ENCODE peak calls at places on chromosomes 2 and 18, in nine cellular contexts. G is HFFc6, P is uterus, Z is foreskin keratinocyte, V is DND-41, K is fibroblast of the aortic adventitia, N is AG10803, B is foreskin fibroblast, T is endothelial cell. L is an unnamed sample.

GRCh38 chr18:40094441-40094840 is 1860.6 kb upstream of the PIK3C3 start:
- DNase-seq in G (peak; percentile 9), P (no peak), Z (peak; percentile 39), V (no peak), K (no peak), N (peak; percentile 4), B (peak; percentile 3), T (no peak), L (no peak)

GRCh38 chr18:45998244-45998643 is 31.1 kb upstream of the EPG5 start:
- DNase-seq in G (no peak), P (no peak), Z (no peak), V (peak; percentile 37), K (no peak), N (no peak), B (no peak), T (no peak), L (peak; percentile 29)

GRCh38 chr18:5398269-5398668 is 102.7 kb upstream of the ZBTB14 start:
- DNase-seq in G (no peak), P (no peak), Z (no peak), V (no peak), K (no peak), N (no peak), B (no peak), T (no peak), L (no peak)

GRCh38 chr2:215465246-215465645 is 29.4 kb upstream of the FN1 start:
- DNase-seq in G (peak; percentile 32), P (no peak), Z (peak; percentile 95), V (no peak), K (peak; percentile 47), N (no peak), B (peak; percentile 50), T (no peak), L (no peak)

GRCh38 chr2:233022561-233022960 is 9.5 kb upstream of the NGEF start:
- DNase-seq in G (no peak), P (no peak), Z (no peak), V (no peak), K (no peak), N (no peak), B (no peak), T (no peak), L (no peak)

GRCh38 chr2:96147593-96148201 is 2.5 kb upstream of the DUSP2 start:
- DNase-seq in G (no peak), P (no peak), Z (no peak), V (no peak), K (peak; percentile 3), N (no peak), B (no peak), T (no peak), L (no peak)

GRCh38 chr2:147818741-147819140 is 26.1 kb upstream of the ACVR2A start:
- DNase-seq in G (no peak), P (no peak), Z (peak; percentile 64), V (no peak), K (no peak), N (no peak), B (no peak), T (no peak), L (no peak)

GRCh38 chr2:200032895-200033294 is 77.5 kb downstream of the MAIP1 start:
- DNase-seq in G (no peak), P (no peak), Z (no peak), V (no peak), K (no peak), N (no peak), B (no peak), T (no peak), L (no peak)

GRCh38 chr2:102266204-102266603 is 45.2 kb upstream of the IL1RL1 start:
- DNase-seq in G (no peak), P (no peak), Z (no peak), V (no peak), K (no peak), N (peak; percentile 83), B (no peak), T (no peak), L (no peak)

DNA sequence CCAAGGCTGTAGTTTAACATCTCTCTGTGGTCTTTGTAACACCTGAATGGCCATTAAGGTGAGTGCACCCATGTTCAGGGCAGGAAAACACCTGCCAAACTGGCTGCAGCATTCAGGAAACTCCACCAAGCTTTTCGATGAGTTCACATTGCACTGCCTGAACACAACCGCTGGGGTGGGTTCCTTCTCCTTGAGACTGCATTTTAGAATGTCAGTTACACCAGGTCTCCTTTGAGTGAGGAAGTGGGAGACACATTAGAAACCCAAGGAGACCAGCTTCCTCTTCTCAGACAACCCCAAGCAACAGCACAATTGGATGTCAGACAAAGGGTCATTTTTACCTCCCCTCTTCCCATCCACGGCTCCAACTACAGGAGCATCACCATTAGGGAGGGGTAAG is 35.2 kb downstream of the CYRIA start:
- DNase-seq in G (no peak), P (no peak), Z (no peak), V (no peak), K (no peak), N (no peak), B (no peak), T (no peak), L (peak; percentile 22)
- TF ChIP-seq CTCF in G (no peak), P (no peak), Z (no peak), V (no peak), K (no peak), N (no peak), B (no peak), T (no peak), L (no peak)

DNA sequence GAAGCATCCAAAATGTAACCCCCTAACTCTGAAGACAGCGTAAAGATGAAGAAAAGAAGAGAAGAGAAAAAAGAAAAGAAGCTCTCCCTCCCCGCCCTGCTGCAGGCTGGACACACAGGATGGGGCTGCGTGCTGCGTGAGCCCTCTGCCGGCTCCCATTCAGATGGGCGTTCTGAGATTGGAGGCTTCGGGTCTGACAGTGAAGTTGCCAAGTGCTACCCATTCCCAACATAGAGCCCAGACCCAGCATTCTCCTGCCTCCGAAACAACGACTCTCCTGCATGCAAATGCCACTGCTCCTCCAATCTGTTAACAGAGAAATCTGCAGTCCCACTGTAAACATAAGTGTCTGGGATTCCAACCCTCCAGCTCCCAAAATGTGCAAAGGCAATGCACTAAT is 234.9 kb downstream of the BCL11A start:
- DNase-seq in G (no peak), P (no peak), Z (no peak), V (no peak), K (no peak), N (peak; percentile 3), B (no peak), T (no peak), L (no peak)
- TF ChIP-seq CTCF in G (no peak), P (no peak), Z (no peak), V (no peak), K (no peak), N (peak; percentile 15), B (no peak), T (no peak), L (no peak)

GRCh38 chr18:74598350-74599001 is 806 bp downstream of the ZNF407 start:
- DNase-seq in G (peak; percentile 37), P (no peak), Z (peak; percentile 63), V (peak; percentile 78), K (peak; percentile 37), N (peak; percentile 17), B (peak; percentile 37), T (no peak), L (peak; percentile 65)
- TF ChIP-seq CTCF in G (peak; percentile 44), P (no peak), Z (no peak), V (peak; percentile 58), K (peak; percentile 15), N (peak; percentile 9), B (peak; percentile 16), T (no peak), L (no peak)

GRCh38 chr18:21406111-21406510 is 164.1 kb downstream of the GREB1L start:
- DNase-seq in G (no peak), P (no peak), Z (peak; percentile 2), V (no peak), K (peak; percentile 6), N (peak; percentile 33), B (no peak), T (no peak), L (no peak)

GRCh38 chr18:21398121-21398520 is 156.1 kb downstream of the GREB1L start:
- DNase-seq in G (no peak), P (no peak), Z (no peak), V (no peak), K (no peak), N (no peak), B (no peak), T (no peak), L (no peak)

GRCh38 chr18:21404426-21404825 is 162.4 kb downstream of the GREB1L start:
- DNase-seq in G (no peak), P (no peak), Z (no peak), V (no peak), K (no peak), N (no peak), B (no peak), T (no peak), L (no peak)

GRCh38 chr18:21402272-21402671 is 160.2 kb downstream of the GREB1L start:
- DNase-seq in G (no peak), P (no peak), Z (no peak), V (no peak), K (no peak), N (no peak), B (no peak), T (no peak), L (no peak)
- TF ChIP-seq CTCF in G (no peak), P (no peak), Z (no peak), V (no peak), K (no peak), N (no peak), B (no peak), T (no peak), L (no peak)

GRCh38 chr2:186503827-186504606 is 18.0 kb downstream of the ZC3H15 start:
- DNase-seq in G (no peak), P (no peak), Z (peak; percentile 22), V (no peak), K (peak; percentile 64), N (peak; percentile 56), B (no peak), T (no peak), L (peak; percentile 11)
- TF ChIP-seq CTCF in G (peak; percentile 89), P (peak; percentile 39), Z (peak; percentile 75), V (peak; percentile 53), K (peak; percentile 36), N (peak; percentile 60), B (peak; percentile 18), T (peak; percentile 89), L (no peak)

GRCh38 chr2:18849841-18850578 is 260.6 kb upstream of the NT5C1B start:
- DNase-seq in G (no peak), P (no peak), Z (no peak), V (no peak), K (no peak), N (no peak), B (no peak), T (no peak), L (peak; percentile 4)

GRCh38 chr2:18860179-18860578 is 270.8 kb upstream of the NT5C1B start:
- DNase-seq in G (no peak), P (no peak), Z (no peak), V (no peak), K (peak; percentile 44), N (no peak), B (no peak), T (no peak), L (no peak)

GRCh38 chr2:18856766-18857165 is 267.4 kb upstream of the NT5C1B start:
- DNase-seq in G (peak; percentile 28), P (no peak), Z (no peak), V (no peak), K (no peak), N (peak; percentile 88), B (peak; percentile 18), T (no peak), L (no peak)

DNA sequence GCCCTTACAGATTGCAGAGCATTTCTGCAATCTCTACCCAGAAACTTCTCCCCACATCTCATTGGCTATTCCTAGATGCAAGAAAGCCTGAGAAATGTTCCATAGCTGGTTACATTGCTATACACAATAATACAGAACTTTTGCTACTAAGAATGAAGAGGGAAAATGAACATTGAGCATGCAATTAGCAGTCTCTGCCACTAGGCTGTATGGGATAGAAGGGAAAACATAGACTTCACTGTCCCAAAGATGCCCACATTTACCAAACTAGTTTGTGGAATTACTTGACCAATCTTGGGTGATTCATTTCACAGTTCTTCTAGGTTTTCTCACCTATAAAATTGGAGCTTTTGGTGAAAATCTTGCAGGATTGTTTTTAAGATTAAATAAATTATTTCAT is 265.7 kb upstream of the NT5C1B start:
- DNase-seq in G (peak; percentile 17), P (no peak), Z (peak; percentile 12), V (no peak), K (no peak), N (peak; percentile 12), B (no peak), T (no peak), L (no peak)
- TF ChIP-seq CTCF in G (peak; percentile 74), P (no peak), Z (peak; percentile 58), V (peak; percentile 25), K (peak; percentile 60), N (peak; percentile 45), B (peak; percentile 28), T (peak; percentile 79), L (no peak)

L was measured in GM20000.